ENCODE peak calls at places on chromosomes 11 and 22, in five cellular contexts. One of them, this sample, is unnamed.

GRCh38 chr11:118003456-118003855 is 17.3 kb downstream of the IL10RA start:
- ATAC-seq in HepG2: no peak
- ATAC-seq in GM12878: no peak
- ATAC-seq in K562: no peak
- ATAC-seq in upper lobe of left lung: no peak
- ATAC-seq in this sample: no peak

GRCh38 chr11:36389811-36390210 is 93.7 kb downstream of the PRR5L start:
- ATAC-seq in HepG2: no peak
- ATAC-seq in GM12878: peak; percentile 49
- ATAC-seq in K562: no peak
- ATAC-seq in upper lobe of left lung: no peak
- ATAC-seq in this sample: no peak

GRCh38 chr11:96234866-96235441 is 108.0 kb downstream of the MAML2 start:
- ATAC-seq in HepG2: no peak
- ATAC-seq in GM12878: no peak
- ATAC-seq in K562: no peak
- ATAC-seq in upper lobe of left lung: no peak
- ATAC-seq in this sample: no peak

GRCh38 chr11:46669606-46670243 is 30.7 kb downstream of the ARHGAP1 start:
- ATAC-seq in HepG2: peak; percentile 74
- ATAC-seq in GM12878: peak; percentile 45
- ATAC-seq in K562: peak; percentile 75
- ATAC-seq in upper lobe of left lung: no peak
- ATAC-seq in this sample: no peak

GRCh38 chr22:17217179-17217578 is 2.1 kb downstream of the ADA2 start:
- ATAC-seq in HepG2: no peak
- ATAC-seq in GM12878: peak; percentile 65
- ATAC-seq in K562: no peak
- ATAC-seq in upper lobe of left lung: no peak
- ATAC-seq in this sample: no peak

GRCh38 chr11:117905524-117905923 is 23.7 kb downstream of the TMPRSS13 start:
- ATAC-seq in HepG2: no peak
- ATAC-seq in GM12878: no peak
- ATAC-seq in K562: no peak
- ATAC-seq in upper lobe of left lung: no peak
- ATAC-seq in this sample: no peak

GRCh38 chr22:46686221-46686872 is 51.7 kb downstream of the CERK start:
- ATAC-seq in HepG2: no peak
- ATAC-seq in GM12878: no peak
- ATAC-seq in K562: no peak
- ATAC-seq in upper lobe of left lung: no peak
- ATAC-seq in this sample: no peak

GRCh38 chr22:37454857-37455686 is 27.8 kb upstream of the ELFN2 start:
- ATAC-seq in HepG2: peak; percentile 94
- ATAC-seq in GM12878: no peak
- ATAC-seq in K562: peak; percentile 67
- ATAC-seq in upper lobe of left lung: peak; percentile 68
- ATAC-seq in this sample: no peak

GRCh38 chr11:59756845-59757244 is 1.7 kb downstream of the STX3 start:
- ATAC-seq in HepG2: no peak
- ATAC-seq in GM12878: peak; percentile 44
- ATAC-seq in K562: peak; percentile 76
- ATAC-seq in upper lobe of left lung: no peak
- ATAC-seq in this sample: no peak

GRCh38 chr11:75656044-75656726 is 12.7 kb downstream of the MAP6 start:
- ATAC-seq in HepG2: peak; percentile 57
- ATAC-seq in GM12878: no peak
- ATAC-seq in K562: peak; percentile 48
- ATAC-seq in upper lobe of left lung: no peak
- ATAC-seq in this sample: no peak

GRCh38 chr22:19184276-19184997 is 5.9 kb upstream of the SLC25A1 start:
- ATAC-seq in HepG2: no peak
- ATAC-seq in GM12878: no peak
- ATAC-seq in K562: no peak
- ATAC-seq in upper lobe of left lung: peak; percentile 4
- ATAC-seq in this sample: no peak

GRCh38 chr22:27994481-27995331 is 75.7 kb upstream of the PITPNB start:
- ATAC-seq in HepG2: no peak
- ATAC-seq in GM12878: no peak
- ATAC-seq in K562: no peak
- ATAC-seq in upper lobe of left lung: no peak
- ATAC-seq in this sample: no peak

GRCh38 chr22:20062766-20063083 is 17.3 kb upstream of the DGCR8 start:
- ATAC-seq in HepG2: no peak
- ATAC-seq in GM12878: no peak
- ATAC-seq in K562: no peak
- ATAC-seq in upper lobe of left lung: no peak
- ATAC-seq in this sample: no peak

GRCh38 chr11:43268161-43268560 is 43.6 kb upstream of the API5 start:
- ATAC-seq in HepG2: no peak
- ATAC-seq in GM12878: no peak
- ATAC-seq in K562: no peak
- ATAC-seq in upper lobe of left lung: no peak
- ATAC-seq in this sample: no peak

GRCh38 chr11:28815110-28815509 is 706.9 kb downstream of the METTL15 start:
- ATAC-seq in HepG2: no peak
- ATAC-seq in GM12878: no peak
- ATAC-seq in K562: no peak
- ATAC-seq in upper lobe of left lung: no peak
- ATAC-seq in this sample: no peak

GRCh38 chr11:109267293-109268095 is 154.5 kb upstream of the C11orf87 start:
- ATAC-seq in HepG2: no peak
- ATAC-seq in GM12878: no peak
- ATAC-seq in K562: no peak
- ATAC-seq in upper lobe of left lung: peak; percentile 77
- ATAC-seq in this sample: no peak

GRCh38 chr11:24240496-24240895 is 256.4 kb upstream of the LUZP2 start:
- ATAC-seq in HepG2: no peak
- ATAC-seq in GM12878: no peak
- ATAC-seq in K562: no peak
- ATAC-seq in upper lobe of left lung: no peak
- ATAC-seq in this sample: no peak

GRCh38 chr11:96306600-96306932 is 36.4 kb downstream of the MAML2 start:
- ATAC-seq in HepG2: no peak
- ATAC-seq in GM12878: no peak
- ATAC-seq in K562: no peak
- ATAC-seq in upper lobe of left lung: no peak
- ATAC-seq in this sample: no peak

GRCh38 chr22:18970180-18970947 is 34.3 kb upstream of the PRODH start:
- ATAC-seq in HepG2: peak; percentile 56
- ATAC-seq in GM12878: no peak
- ATAC-seq in K562: peak; percentile 26
- ATAC-seq in upper lobe of left lung: no peak
- ATAC-seq in this sample: peak; percentile 23

GRCh38 chr11:70934999-70935768 is 317.2 kb downstream of the SHANK2 start:
- ATAC-seq in HepG2: no peak
- ATAC-seq in GM12878: no peak
- ATAC-seq in K562: no peak
- ATAC-seq in upper lobe of left lung: no peak
- ATAC-seq in this sample: no peak

GRCh38 chr11:13405220-13405619 is 57.8 kb downstream of the BTBD10 start:
- ATAC-seq in HepG2: no peak
- ATAC-seq in GM12878: no peak
- ATAC-seq in K562: no peak
- ATAC-seq in upper lobe of left lung: no peak
- ATAC-seq in this sample: no peak

GRCh38 chr11:63909621-63910506 is 7.1 kb downstream of the RCOR2 start:
- ATAC-seq in HepG2: no peak
- ATAC-seq in GM12878: no peak
- ATAC-seq in K562: no peak
- ATAC-seq in upper lobe of left lung: no peak
- ATAC-seq in this sample: no peak

GRCh38 chr22:46065733-46066454 is 84.4 kb upstream of the PPARA start:
- ATAC-seq in HepG2: no peak
- ATAC-seq in GM12878: no peak
- ATAC-seq in K562: no peak
- ATAC-seq in upper lobe of left lung: no peak
- ATAC-seq in this sample: no peak

GRCh38 chr11:113198907-113199660 is 115.3 kb upstream of the TTC12 start:
- ATAC-seq in HepG2: no peak
- ATAC-seq in GM12878: no peak
- ATAC-seq in K562: no peak
- ATAC-seq in upper lobe of left lung: no peak
- ATAC-seq in this sample: no peak

GRCh38 chr22:36432592-36433317 is 45.0 kb upstream of the MYH9 start:
- ATAC-seq in HepG2: peak; percentile 31
- ATAC-seq in GM12878: no peak
- ATAC-seq in K562: peak; percentile 17
- ATAC-seq in upper lobe of left lung: peak; percentile 43
- ATAC-seq in this sample: no peak

GRCh38 chr11:57482782-57483569 is 22.6 kb downstream of the RTN4RL2 start:
- ATAC-seq in HepG2: no peak
- ATAC-seq in GM12878: peak; percentile 84
- ATAC-seq in K562: no peak
- ATAC-seq in upper lobe of left lung: no peak
- ATAC-seq in this sample: no peak

GRCh38 chr22:20654343-20655208 is 119.3 kb upstream of the SERPIND1 start:
- ATAC-seq in HepG2: no peak
- ATAC-seq in GM12878: no peak
- ATAC-seq in K562: no peak
- ATAC-seq in upper lobe of left lung: peak; percentile 87
- ATAC-seq in this sample: no peak

GRCh38 chr22:37862570-37863325 is 13.5 kb downstream of the EIF3L start:
- ATAC-seq in HepG2: no peak
- ATAC-seq in GM12878: no peak
- ATAC-seq in K562: no peak
- ATAC-seq in upper lobe of left lung: no peak
- ATAC-seq in this sample: no peak

GRCh38 chr11:11992257-11992690 is 16.2 kb downstream of the DKK3 start:
- ATAC-seq in HepG2: peak; percentile 95
- ATAC-seq in GM12878: no peak
- ATAC-seq in K562: no peak
- ATAC-seq in upper lobe of left lung: peak; percentile 47
- ATAC-seq in this sample: no peak

GRCh38 chr11:14414470-14415461 is 55.8 kb upstream of the RRAS2 start:
- ATAC-seq in HepG2: peak; percentile 56
- ATAC-seq in GM12878: peak; percentile 91
- ATAC-seq in K562: peak; percentile 80
- ATAC-seq in upper lobe of left lung: no peak
- ATAC-seq in this sample: no peak

GRCh38 chr11:90223248-90223585 is 368 bp upstream of the CHORDC1 start:
- ATAC-seq in HepG2: peak; percentile 71
- ATAC-seq in GM12878: peak; percentile 59
- ATAC-seq in K562: peak; percentile 73
- ATAC-seq in upper lobe of left lung: peak; percentile 79
- ATAC-seq in this sample: peak; percentile 57

GRCh38 chr11:6733326-6734030 is 38.3 kb downstream of the OR2AG2 start:
- ATAC-seq in HepG2: no peak
- ATAC-seq in GM12878: no peak
- ATAC-seq in K562: no peak
- ATAC-seq in upper lobe of left lung: no peak
- ATAC-seq in this sample: no peak

GRCh38 chr22:21966643-21967516 is 14.2 kb upstream of the PPM1F start:
- ATAC-seq in HepG2: no peak
- ATAC-seq in GM12878: no peak
- ATAC-seq in K562: no peak
- ATAC-seq in upper lobe of left lung: no peak
- ATAC-seq in this sample: no peak

GRCh38 chr11:8713760-8714159 is 31.2 kb downstream of the RPL27A start:
- ATAC-seq in HepG2: peak; percentile 79
- ATAC-seq in GM12878: no peak
- ATAC-seq in K562: no peak
- ATAC-seq in upper lobe of left lung: no peak
- ATAC-seq in this sample: no peak

GRCh38 chr11:8717876-8718753 is 35.5 kb downstream of the RPL27A start:
- ATAC-seq in HepG2: peak; percentile 64
- ATAC-seq in GM12878: peak; percentile 82
- ATAC-seq in K562: no peak
- ATAC-seq in upper lobe of left lung: peak; percentile 47
- ATAC-seq in this sample: peak; percentile 39

GRCh38 chr11:8717544-8717875 is 34.9 kb downstream of the RPL27A start:
- ATAC-seq in HepG2: peak; percentile 46
- ATAC-seq in GM12878: peak; percentile 40
- ATAC-seq in K562: peak; percentile 53
- ATAC-seq in upper lobe of left lung: no peak
- ATAC-seq in this sample: no peak

GRCh38 chr11:8714622-8715225 is 32.1 kb downstream of the RPL27A start:
- ATAC-seq in HepG2: no peak
- ATAC-seq in GM12878: no peak
- ATAC-seq in K562: no peak
- ATAC-seq in upper lobe of left lung: no peak
- ATAC-seq in this sample: no peak

GRCh38 chr11:8715501-8715900 is 32.9 kb downstream of the RPL27A start:
- ATAC-seq in HepG2: no peak
- ATAC-seq in GM12878: no peak
- ATAC-seq in K562: no peak
- ATAC-seq in upper lobe of left lung: no peak
- ATAC-seq in this sample: no peak
- H3K36me3 ChIP-seq in HepG2: peaks cover 10% of the 10 kb centered on the region
- H3K36me3 ChIP-seq in GM12878: no peaks in the 10 kb centered on the region
- H3K36me3 ChIP-seq in K562: no peaks in the 10 kb centered on the region
- H3K36me3 ChIP-seq in upper lobe of left lung: peaks cover 22% of the 10 kb centered on the region
- H3K36me3 ChIP-seq in this sample: peaks cover 65% of the 10 kb centered on the region

GRCh38 chr11:3001496-3001895 is 9.4 kb upstream of the NAP1L4 start:
- ATAC-seq in HepG2: no peak
- ATAC-seq in GM12878: no peak
- ATAC-seq in K562: no peak
- ATAC-seq in upper lobe of left lung: no peak
- ATAC-seq in this sample: no peak
- TF ChIP-seq EP300 in HepG2: no peak
- TF ChIP-seq EP300 in GM12878: no peak
- TF ChIP-seq EP300 in K562: no peak
- TF ChIP-seq EP300 in upper lobe of left lung: no peak
- TF ChIP-seq EP300 in this sample: no peak

GRCh38 chr11:77191429-77191822 is 63.4 kb downstream of the MYO7A start:
- ATAC-seq in HepG2: no peak
- ATAC-seq in GM12878: no peak
- ATAC-seq in K562: peak; percentile 76
- ATAC-seq in upper lobe of left lung: no peak
- ATAC-seq in this sample: no peak
- H3K4me3 ChIP-seq in HepG2: no peak overlapping the region
- H3K4me3 ChIP-seq in GM12878: no peak overlapping the region
- H3K4me3 ChIP-seq in K562: peak overlapping the region; percentile 41
- H3K4me3 ChIP-seq in upper lobe of left lung: peak overlapping the region; percentile 31
- H3K4me3 ChIP-seq in this sample: no peak overlapping the region

DNA sequence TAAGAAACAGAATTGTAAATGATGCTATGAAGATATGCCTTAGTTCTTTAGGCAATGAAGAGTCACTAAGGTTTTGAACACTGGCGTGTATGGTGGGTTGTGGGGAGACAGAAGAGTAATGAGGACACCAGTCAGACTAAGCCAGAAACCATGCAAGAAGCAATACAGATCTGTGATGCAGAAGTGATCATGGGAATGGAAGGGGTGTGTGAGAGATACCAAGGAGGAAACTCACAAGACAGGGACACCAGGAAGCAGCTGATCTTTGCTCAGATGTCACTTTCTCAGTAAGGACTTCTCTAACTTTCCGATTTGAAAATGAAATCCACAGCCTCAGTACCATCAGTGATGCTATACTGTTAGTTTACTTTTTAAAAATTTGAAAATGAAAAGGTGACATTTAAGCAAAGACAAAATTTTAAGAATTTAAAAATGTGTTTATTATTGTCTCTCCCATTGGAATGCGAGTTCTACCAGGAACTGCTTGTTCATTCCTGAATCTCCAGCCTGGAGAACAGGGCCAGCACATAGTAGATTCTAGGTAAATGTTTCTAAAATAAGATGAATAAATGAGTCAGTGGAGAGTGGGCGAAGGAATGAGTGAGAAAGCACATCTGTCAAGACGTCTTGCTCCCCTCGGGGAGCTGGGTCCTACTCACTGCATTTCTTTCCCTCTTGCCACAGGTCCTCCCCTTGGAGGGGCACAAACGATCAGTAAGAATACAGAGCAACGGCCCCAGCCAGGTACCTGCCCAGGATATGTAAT is 60.4 kb downstream of the KCNJ1 start:
- ATAC-seq in HepG2: no peak
- ATAC-seq in GM12878: no peak
- ATAC-seq in K562: no peak
- ATAC-seq in upper lobe of left lung: no peak
- ATAC-seq in this sample: no peak
- H3K36me3 ChIP-seq in HepG2: no peaks in the 10 kb centered on the region
- H3K36me3 ChIP-seq in GM12878: peaks cover 13% of the 10 kb centered on the region
- H3K36me3 ChIP-seq in K562: no peaks in the 10 kb centered on the region
- H3K36me3 ChIP-seq in upper lobe of left lung: peaks cover 5% of the 10 kb centered on the region
- H3K36me3 ChIP-seq in this sample: peaks cover 19% of the 10 kb centered on the region